ENCODE peak calls at places on chromosomes 16 and 17, in nine cellular contexts. Y is endothelial cell; F is brain pericyte; P is cortex of kidney; D is activated CD4-positive, CD25-positive, alpha-beta regulatory T cell; L is psoas muscle; S is activated T-cell treated with anti-CD3 and anti-CD28 coated beads, Interleukin-2, amount 50 U/mL, for 72 hours; K is RWPE1; J is EH. M is an unnamed sample.

GRCh38 chr17:4393806-4394205 is 27.3 kb upstream of the UBE2G1 start:
- DNase-seq in S (no peak), P (no peak), K (peak), J (no peak), F (no peak), L (no peak), Y (no peak), D (no peak), M (peak)

GRCh38 chr16:85473909-85474640 is 139.0 kb upstream of the GSE1 start:
- DNase-seq in L (peak), S (no peak), P (no peak), J (peak), K (no peak), F (no peak), D (no peak), Y (no peak), M (no peak)

GRCh38 chr16:85746431-85747227 is 4.3 kb downstream of the C16orf74 start:
- DNase-seq in S (no peak), D (no peak), K (peak), Y (no peak), F (no peak), P (no peak), L (no peak), J (peak), M (no peak)

GRCh38 chr17:77475012-77475976 is 334.5 kb downstream of the SEC14L1 start:
- DNase-seq in Y (no peak), F (peak), P (no peak), D (no peak), J (peak), K (no peak), S (peak), L (no peak), M (no peak)

GRCh38 chr17:45771473-45771959 is 12.6 kb upstream of the CRHR1 start:
- DNase-seq in S (no peak), K (no peak), L (no peak), Y (no peak), D (no peak), F (no peak), P (no peak), J (no peak), M (no peak)

GRCh38 chr17:51005768-51006167 is 114.9 kb downstream of the SPAG9 start:
- DNase-seq in S (no peak), D (no peak), K (no peak), Y (no peak), F (no peak), J (no peak), P (no peak), L (no peak), M (no peak)

GRCh38 chr17:73393962-73394361 is 82.2 kb upstream of the CDC42EP4 start:
- DNase-seq in D (no peak), K (peak), F (no peak), Y (no peak), S (no peak), J (peak), L (no peak), P (no peak), M (no peak)

GRCh38 chr17:35390663-35391062 is 17.2 kb upstream of the SLFN11 start:
- DNase-seq in J (no peak), P (no peak), D (no peak), Y (no peak), K (no peak), L (no peak), S (no peak), F (no peak), M (no peak)

GRCh38 chr16:4801051-4801961 is 1.1 kb downstream of the ROGDI start:
- DNase-seq in L (no peak), D (no peak), Y (no peak), K (no peak), F (no peak), P (no peak), J (no peak), S (no peak), M (no peak)

GRCh38 chr17:9532715-9533114 is 42.9 kb downstream of the STX8 start:
- DNase-seq in L (no peak), F (no peak), D (no peak), J (no peak), P (no peak), Y (no peak), S (no peak), K (no peak), M (no peak)

GRCh38 chr17:44348234-44348987 is 3.3 kb downstream of the GRN start:
- DNase-seq in P (no peak), J (peak), Y (no peak), K (peak), L (no peak), F (no peak), D (no peak), S (no peak), M (no peak)

GRCh38 chr16:879461-879861 is 78.9 kb upstream of the GNG13 start:
- DNase-seq in S (no peak), F (no peak), P (no peak), J (no peak), L (no peak), K (no peak), D (no peak), Y (no peak), M (no peak)

GRCh38 chr16:19071811-19072777 is 4.7 kb downstream of the COQ7 start:
- DNase-seq in S (peak), F (no peak), Y (peak), J (peak), P (no peak), L (peak), K (peak), D (peak), M (no peak)

GRCh38 chr17:19301973-19302372 is 60.5 kb downstream of the B9D1 start:
- DNase-seq in S (no peak), P (no peak), F (no peak), K (no peak), J (no peak), Y (no peak), D (no peak), L (no peak), M (no peak)

GRCh38 chr16:24015923-24016322 is 180.1 kb downstream of the PRKCB start:
- DNase-seq in Y (no peak), K (no peak), L (no peak), J (no peak), F (no peak), S (no peak), P (no peak), D (no peak), M (no peak)

GRCh38 chr16:58418601-58419000 is 26.3 kb downstream of the GINS3 start:
- DNase-seq in P (no peak), F (no peak), D (no peak), S (no peak), J (peak), K (no peak), L (peak), Y (no peak), M (no peak)

GRCh38 chr16:48511716-48512115 is 98.3 kb downstream of the N4BP1 start:
- DNase-seq in K (peak), L (no peak), D (no peak), P (no peak), S (no peak), J (no peak), F (no peak), Y (no peak), M (no peak)

GRCh38 chr16:154223-155030 is 2.0 kb downstream of the HBZ start:
- DNase-seq in K (no peak), S (peak), L (no peak), F (no peak), D (no peak), Y (no peak), P (no peak), J (peak), M (peak)

GRCh38 chr16:68234188-68235104 is 1.5 kb downstream of the ESRP2 start:
- DNase-seq in L (no peak), S (no peak), J (no peak), K (peak), F (no peak), D (no peak), P (no peak), Y (no peak), M (peak)

GRCh38 chr17:79057727-79058400 is 16.8 kb upstream of the ENGASE start:
- DNase-seq in K (no peak), D (no peak), J (no peak), F (no peak), L (no peak), Y (no peak), P (no peak), S (no peak), M (no peak)

GRCh38 chr16:81319221-81319912 is 4.6 kb downstream of the GAN start:
- DNase-seq in P (no peak), K (peak), S (no peak), D (no peak), Y (no peak), L (no peak), F (no peak), J (peak), M (peak)

GRCh38 chr16:15041260-15042011 is 14.4 kb downstream of the NTAN1 start:
- DNase-seq in K (peak), P (no peak), F (no peak), Y (no peak), J (peak), D (no peak), S (no peak), L (peak), M (peak)

GRCh38 chr16:2816751-2817495 is at the start of gene PRSS21:
- DNase-seq in F (no peak), S (peak), Y (no peak), J (no peak), D (no peak), P (no peak), K (peak), L (no peak), M (peak)

M was measured in breast epithelium.